ENCODE peak calls at places on chromosomes 7 and 10, in five cellular contexts. C, F, I, B and Q are unnamed samples.

GRCh38 chr10:30755474-30755873 is 125.9 kb upstream of the LYZL2 start:
- DNase-seq in B (no peak), I (no peak), C (no peak), F (no peak), Q (no peak)

GRCh38 chr7:70657532-70657931 is 474.4 kb upstream of the GALNT17 start:
- DNase-seq in F (no peak), C (no peak), B (no peak), I (no peak), Q (no peak)

GRCh38 chr10:128873408-128873807 is 593.6 kb upstream of the MGMT start:
- DNase-seq in C (no peak), I (no peak), F (no peak), B (no peak), Q (peak; percentile 14)

GRCh38 chr7:54159088-54159487 is 383.1 kb upstream of the VSTM2A start:
- DNase-seq in I (no peak), F (no peak), B (no peak), C (no peak), Q (no peak)

GRCh38 chr7:157992511-157993160 is 595.0 kb downstream of the PTPRN2 start:
- DNase-seq in B (no peak), I (no peak), F (no peak), C (no peak), Q (no peak)

GRCh38 chr7:77428777-77429231 is 12.7 kb upstream of the GSAP start:
- DNase-seq in F (no peak), I (no peak), B (no peak), C (no peak), Q (no peak)

GRCh38 chr10:8034666-8035640 is 19.5 kb upstream of the GATA3 start:
- DNase-seq in C (no peak), I (no peak), F (no peak), B (no peak), Q (no peak)

GRCh38 chr7:7176421-7177043 is 5.8 kb upstream of the C1GALT1 start:
- DNase-seq in C (peak; percentile 80), I (no peak), F (no peak), B (no peak), Q (no peak)

GRCh38 chr10:17737021-17737965 is 14.7 kb upstream of the TMEM236 start:
- DNase-seq in F (no peak), B (no peak), I (no peak), C (no peak), Q (peak; percentile 10)

GRCh38 chr10:95289003-95289920 is 1.5 kb downstream of the PDLIM1 start:
- DNase-seq in F (no peak), B (no peak), C (no peak), I (no peak), Q (no peak)

GRCh38 chr10:11162828-11163599 is 145.3 kb downstream of the CELF2 start:
- DNase-seq in C (no peak), F (no peak), I (no peak), B (peak; percentile 37), Q (no peak)

GRCh38 chr7:43562383-43562782 is 20.5 kb upstream of the STK17A start:
- DNase-seq in C (no peak), I (no peak), F (no peak), B (no peak), Q (no peak)

GRCh38 chr10:100996678-100997363 is 2.8 kb upstream of the LZTS2 start:
- DNase-seq in I (no peak), F (peak; percentile 71), C (no peak), B (no peak), Q (no peak)

GRCh38 chr7:91636129-91636724 is 244.3 kb downstream of the MTERF1 start:
- DNase-seq in F (no peak), I (peak; percentile 29), B (no peak), C (peak; percentile 5), Q (no peak)

GRCh38 chr7:1418505-1419309 is 40.6 kb downstream of the MICALL2 start:
- DNase-seq in F (no peak), I (no peak), C (no peak), B (no peak), Q (no peak)

GRCh38 chr7:144835166-144835611 is 664 bp downstream of the TPK1 start:
- DNase-seq in F (peak; percentile 51), I (no peak), B (peak; percentile 33), C (peak; percentile 58), Q (no peak)

GRCh38 chr10:113267616-113268015 is 285.2 kb upstream of the HABP2 start:
- DNase-seq in B (no peak), I (no peak), C (no peak), F (no peak), Q (no peak)

GRCh38 chr7:19009241-19009935 is 108.0 kb downstream of the TWIST1 start:
- DNase-seq in B (no peak), C (no peak), F (no peak), I (no peak), Q (no peak)

GRCh38 chr7:132577206-132578049 is 1.2 kb upstream of the PLXNA4 start:
- DNase-seq in F (peak; percentile 86), I (no peak), B (peak; percentile 82), C (no peak), Q (no peak)

GRCh38 chr7:45716380-45717203 is 142.4 kb downstream of the ADCY1 start:
- DNase-seq in F (no peak), I (no peak), B (no peak), C (no peak), Q (no peak)

GRCh38 chr7:126791306-126791705 is 461.4 kb downstream of the GRM8 start:
- DNase-seq in C (no peak), B (no peak), F (no peak), I (no peak), Q (no peak)

GRCh38 chr7:87369216-87369615 is 23.8 kb downstream of the CROT start:
- DNase-seq in B (no peak), C (no peak), F (no peak), I (no peak), Q (no peak)

GRCh38 chr10:124500767-124501166 is 39.1 kb downstream of the LHPP start:
- DNase-seq in B (no peak), F (no peak), I (no peak), C (no peak), Q (no peak)

GRCh38 chr10:30098624-30099023 is 39.2 kb upstream of the JCAD start:
- DNase-seq in C (no peak), F (no peak), B (no peak), I (no peak), Q (no peak)

GRCh38 chr7:54252256-54253035 is 289.7 kb upstream of the VSTM2A start:
- DNase-seq in F (no peak), B (no peak), C (no peak), I (no peak), Q (no peak)

GRCh38 chr7:66902844-66903180 is 18.2 kb upstream of the TMEM248 start:
- DNase-seq in B (no peak), I (no peak), F (no peak), C (no peak), Q (no peak)

GRCh38 chr7:45146531-45147379 is 10.8 kb upstream of the RAMP3 start:
- DNase-seq in I (no peak), C (no peak), B (no peak), F (no peak), Q (no peak)

GRCh38 chr7:33764752-33765451 is 140.4 kb upstream of the BMPER start:
- DNase-seq in B (no peak), I (no peak), C (no peak), F (no peak), Q (no peak)

GRCh38 chr10:93106631-93107072 is 33.0 kb downstream of the CYP26A1 start:
- DNase-seq in I (no peak), F (no peak), B (no peak), C (no peak), Q (no peak)

GRCh38 chr7:47578581-47579270 is 3.2 kb downstream of the TNS3 start:
- DNase-seq in B (no peak), F (no peak), C (no peak), I (no peak), Q (no peak)

GRCh38 chr7:47576031-47576908 is 5.6 kb downstream of the TNS3 start:
- DNase-seq in I (no peak), F (peak; percentile 86), C (no peak), B (peak; percentile 87), Q (no peak)

GRCh38 chr7:47579458-47579857 is 2.5 kb downstream of the TNS3 start:
- DNase-seq in B (no peak), C (no peak), F (no peak), I (no peak), Q (no peak)

GRCh38 chr7:47576909-47577255 is 5.0 kb downstream of the TNS3 start:
- DNase-seq in C (no peak), B (no peak), I (no peak), F (no peak), Q (no peak)

GRCh38 chr7:47577351-47577919 is 4.5 kb downstream of the TNS3 start:
- DNase-seq in B (no peak), C (no peak), F (peak; percentile 63), I (no peak), Q (no peak)
- H3K4me3 ChIP-seq in B (peak overlapping the region; percentile 4), C (peak overlapping the region; percentile 34), F (peak overlapping the region; percentile 23), I (no peak overlapping the region), Q (no peak overlapping the region)

DNA sequence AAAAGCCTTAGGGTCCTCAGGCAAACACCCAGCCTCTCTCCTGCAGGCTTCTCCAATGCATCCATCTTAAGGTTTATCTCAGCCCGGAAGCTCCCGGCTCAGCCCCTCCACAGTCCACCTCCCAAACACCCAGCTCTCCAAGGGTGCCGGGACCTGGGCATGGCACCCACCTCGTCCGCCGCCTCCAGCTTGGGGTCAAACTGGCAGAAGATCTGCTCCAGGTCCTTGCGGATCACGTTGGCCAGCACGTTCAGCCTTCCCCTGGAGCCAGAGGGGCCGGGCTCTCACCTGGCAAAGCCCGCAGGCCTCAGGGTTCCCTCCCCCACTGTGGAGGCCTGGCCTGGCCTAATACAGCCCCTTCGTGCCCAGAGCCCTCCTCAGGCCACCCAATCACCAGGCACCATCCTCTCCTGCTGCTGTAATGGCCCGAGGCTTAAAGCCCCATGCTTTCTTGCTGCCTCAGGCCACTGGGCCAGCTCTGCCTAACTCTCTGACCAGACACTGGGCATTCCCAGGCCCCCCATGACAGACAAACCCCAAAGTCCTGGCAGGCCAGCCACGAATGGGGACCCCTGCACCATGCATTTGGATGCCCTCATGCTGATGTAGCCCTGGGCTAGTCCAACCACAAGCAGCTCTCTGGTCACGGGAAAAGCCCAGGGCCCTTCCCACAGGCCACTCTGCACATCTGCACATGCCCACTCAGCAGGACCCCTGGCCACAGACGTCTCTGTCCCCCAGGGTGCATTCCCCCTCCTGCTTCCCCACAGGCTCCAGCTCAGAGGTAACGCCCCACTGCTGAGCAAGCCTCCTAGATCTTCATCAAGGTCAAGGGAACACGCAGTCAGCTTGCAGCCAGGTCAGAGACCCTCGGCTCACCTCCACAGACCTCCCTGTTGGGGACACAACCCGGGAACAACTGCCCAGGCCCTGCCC is 12.3 kb downstream of the OGDHL start:
- DNase-seq in B (no peak), F (no peak), I (no peak), C (no peak), Q (no peak)
- H3K27ac ChIP-seq in B (no peak overlapping the region), F (no peak overlapping the region), I (no peak overlapping the region), C (no peak overlapping the region), Q (no peak overlapping the region)

DNA sequence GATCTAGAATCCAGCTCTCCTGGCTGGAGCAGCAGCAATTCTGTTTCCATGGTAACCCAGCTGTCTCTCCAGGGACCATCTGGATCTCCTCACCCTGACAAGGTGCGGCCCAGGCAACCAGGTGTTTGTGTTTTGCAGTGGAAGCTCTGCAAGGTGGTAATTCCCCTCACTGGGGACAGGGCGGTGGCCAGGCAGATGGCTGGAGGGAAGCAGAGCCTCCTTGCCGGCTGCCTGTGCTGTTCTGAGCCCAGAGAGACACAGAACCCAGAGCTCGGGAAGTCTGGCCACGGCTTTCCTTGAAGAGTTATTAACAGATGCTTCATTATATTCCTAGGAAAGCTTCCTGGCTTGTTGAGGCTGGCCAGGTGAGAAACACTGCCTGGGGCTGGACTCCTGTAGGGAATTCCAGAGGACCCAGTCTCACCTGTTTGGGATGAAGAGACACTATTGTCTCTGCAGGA is 118.2 kb upstream of the PPIF start:
- DNase-seq in I (no peak), C (no peak), B (no peak), F (no peak), Q (no peak)
- H3K4me3 ChIP-seq in I (no peak overlapping the region), C (no peak overlapping the region), B (no peak overlapping the region), F (no peak overlapping the region), Q (no peak overlapping the region)

GRCh38 chr7:143287321-143287934 is 723 bp upstream of the CASP2 start:
- DNase-seq in I (no peak), B (no peak), C (no peak), F (peak; percentile 40), Q (no peak)
- H3K27ac ChIP-seq in I (no peak overlapping the region), B (peak overlapping the region; percentile 88), C (peak overlapping the region; percentile 85), F (peak overlapping the region; percentile 44), Q (peak overlapping the region; percentile 74)